ENCODE peak calls at places on chromosome 15, in six cellular contexts. B is CD4-positive, alpha-beta T cell; A is left ventricle myocardium inferior; M is Peyer's patch; G is tibial nerve; K is HL-60. F is an unnamed sample.

GRCh38 chr15:82135645-82136044 is 89.8 kb upstream of the MEX3B start:
- DNase-seq in B (no peak), A (no peak), M (no peak), G (no peak), K (no peak), F (no peak)

GRCh38 chr15:76986743-76987142 is 8.2 kb upstream of the PSTPIP1 start:
- DNase-seq in B (no peak), A (no peak), M (no peak), G (no peak), K (no peak), F (no peak)

GRCh38 chr15:64044315-64045105 is 1.8 kb downstream of the DAPK2 start:
- DNase-seq in B (no peak), A (no peak), M (peak), G (no peak), K (peak), F (no peak)

GRCh38 chr15:50100484-50100883 is 18.5 kb downstream of the ATP8B4 start:
- DNase-seq in B (no peak), A (no peak), M (no peak), G (no peak), K (no peak), F (no peak)

GRCh38 chr15:57253082-57253481 is 123.2 kb upstream of the CGNL1 start:
- DNase-seq in B (no peak), A (no peak), M (no peak), G (no peak), K (no peak), F (no peak)

GRCh38 chr15:60389261-60390077 is 8.3 kb downstream of the ANXA2 start:
- DNase-seq in B (peak), A (no peak), M (no peak), G (no peak), K (no peak), F (no peak)

GRCh38 chr15:52714968-52715367 is 35.8 kb upstream of the ATOSA start:
- DNase-seq in B (no peak), A (no peak), M (no peak), G (no peak), K (peak), F (no peak)

GRCh38 chr15:50256188-50257041 is 9.1 kb downstream of the HDC start:
- DNase-seq in B (no peak), A (no peak), M (no peak), G (no peak), K (no peak), F (no peak)

GRCh38 chr15:33766329-33766728 is 202.0 kb upstream of the CHRM5 start:
- DNase-seq in B (no peak), A (no peak), M (no peak), G (no peak), K (no peak), F (no peak)

GRCh38 chr15:40353697-40354096 is 2.9 kb downstream of the PHGR1 start:
- DNase-seq in B (no peak), A (no peak), M (peak), G (no peak), K (no peak), F (no peak)

GRCh38 chr15:85274315-85275050 is 105.9 kb upstream of the AKAP13 start:
- DNase-seq in B (no peak), A (no peak), M (peak), G (no peak), K (no peak), F (no peak)

GRCh38 chr15:91311986-91312385 is 211.9 kb downstream of the SV2B start:
- DNase-seq in B (no peak), A (no peak), M (no peak), G (no peak), K (no peak), F (no peak)

GRCh38 chr15:85781099-85781498 is 13.6 kb downstream of the KLHL25 start:
- DNase-seq in B (no peak), A (no peak), M (no peak), G (no peak), K (no peak), F (no peak)

GRCh38 chr15:101320501-101321052 is 25.5 kb upstream of the SNRPA1 start:
- DNase-seq in B (peak), A (peak), M (peak), G (no peak), K (peak), F (no peak)

GRCh38 chr15:60004846-60005351 is 788 bp downstream of the FOXB1 start:
- DNase-seq in B (peak), A (no peak), M (no peak), G (no peak), K (peak), F (no peak)

GRCh38 chr15:76185716-76186115 is 125.6 kb downstream of the ETFA start:
- DNase-seq in B (no peak), A (no peak), M (no peak), G (no peak), K (no peak), F (no peak)

GRCh38 chr15:74790080-74790916 is 8.4 kb downstream of the CSK start:
- DNase-seq in B (no peak), A (peak), M (peak), G (peak), K (peak), F (peak)

GRCh38 chr15:50148362-50148963 is 29.4 kb upstream of the ATP8B4 start:
- DNase-seq in B (no peak), A (no peak), M (peak), G (no peak), K (no peak), F (no peak)

GRCh38 chr15:38534691-38535090 is 29.9 kb downstream of the RASGRP1 start:
- DNase-seq in B (no peak), A (no peak), M (no peak), G (no peak), K (no peak), F (no peak)

GRCh38 chr15:38325290-38325990 is 72.8 kb downstream of the SPRED1 start:
- DNase-seq in B (no peak), A (no peak), M (no peak), G (no peak), K (no peak), F (no peak)

GRCh38 chr15:27017168-27017809 is 46.3 kb downstream of the GABRG3 start:
- DNase-seq in B (no peak), A (no peak), M (no peak), G (peak), K (peak), F (peak)

GRCh38 chr15:85592148-85592547 is 202.6 kb downstream of the KLHL25 start:
- DNase-seq in B (no peak), A (no peak), M (no peak), G (no peak), K (no peak), F (no peak)

GRCh38 chr15:51335087-51335486 is 3.3 kb downstream of the CYP19A1 start:
- DNase-seq in B (no peak), A (no peak), M (no peak), G (no peak), K (no peak), F (no peak)

GRCh38 chr15:34358367-34358766 is 8.6 kb downstream of the LPCAT4 start:
- DNase-seq in B (no peak), A (no peak), M (no peak), G (no peak), K (no peak), F (no peak)

GRCh38 chr15:58627706-58628105 is 121.8 kb downstream of the ADAM10 start:
- DNase-seq in B (no peak), A (no peak), M (no peak), G (no peak), K (no peak), F (no peak)

GRCh38 chr15:58626378-58626777 is 123.1 kb downstream of the ADAM10 start:
- DNase-seq in B (no peak), A (no peak), M (no peak), G (no peak), K (no peak), F (no peak)

GRCh38 chr15:58629625-58630024 is 119.9 kb downstream of the ADAM10 start:
- DNase-seq in B (no peak), A (no peak), M (no peak), G (no peak), K (no peak), F (no peak)

GRCh38 chr15:58627046-58627445 is 122.5 kb downstream of the ADAM10 start:
- DNase-seq in B (no peak), A (no peak), M (no peak), G (no peak), K (no peak), F (no peak)

DNA sequence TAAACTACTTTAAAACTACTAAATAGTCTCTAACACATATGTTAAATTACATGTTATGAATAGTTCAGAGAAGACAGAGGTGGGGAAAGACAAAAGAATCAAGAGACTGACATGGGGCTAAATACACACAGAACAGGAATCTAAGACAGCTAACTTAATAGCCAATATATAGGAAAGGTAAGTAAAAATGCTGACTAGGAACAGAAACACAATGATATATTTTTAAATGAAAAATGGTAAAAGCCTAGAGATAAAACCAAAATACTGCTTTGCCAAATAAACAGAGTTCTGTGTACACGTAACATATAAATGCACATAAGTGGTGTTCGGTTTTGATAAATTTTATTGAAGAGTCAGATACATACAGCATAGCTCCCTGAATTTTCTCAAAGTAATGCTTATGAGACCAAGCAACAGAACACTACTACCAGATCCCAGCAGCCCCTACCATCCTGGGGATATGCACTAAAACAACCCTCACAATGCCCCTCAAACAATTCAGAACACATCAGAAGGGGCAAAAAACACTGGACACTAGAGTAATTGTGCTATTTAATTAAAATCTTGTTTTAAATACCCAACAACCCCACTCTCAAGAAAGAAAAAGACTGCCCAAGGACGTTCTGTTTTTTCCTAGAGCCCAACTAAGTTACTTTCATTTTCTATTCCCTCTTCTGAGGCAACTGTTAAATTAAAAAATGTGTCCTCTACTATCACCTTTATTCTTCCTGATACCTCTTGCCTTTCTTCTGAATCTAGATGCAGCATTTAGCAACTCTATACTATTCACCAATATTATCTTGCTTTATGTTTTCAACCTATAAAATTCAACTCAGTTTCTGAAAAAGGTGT is 121.1 kb downstream of the ADAM10 start:
- DNase-seq in B (no peak), A (no peak), M (no peak), G (no peak), K (no peak), F (no peak)
- H3K27ac ChIP-seq in B (peak), A (peak), M (peak), G (peak), K (peak), F (peak)

GRCh38 chr15:92663250-92663951 is 7.8 kb upstream of the FAM174B start:
- DNase-seq in B (no peak), A (no peak), M (no peak), G (no peak), K (no peak), F (no peak)
- H3K27ac ChIP-seq in B (no peak), A (no peak), M (no peak), G (no peak), K (no peak), F (no peak)

GRCh38 chr15:72179950-72180581 is 17.5 kb downstream of the GRAMD2A start:
- DNase-seq in B (no peak), A (no peak), M (peak), G (peak), K (no peak), F (peak)
- H3K27ac ChIP-seq in B (no peak), A (no peak), M (no peak), G (peak), K (no peak), F (peak)

DNA sequence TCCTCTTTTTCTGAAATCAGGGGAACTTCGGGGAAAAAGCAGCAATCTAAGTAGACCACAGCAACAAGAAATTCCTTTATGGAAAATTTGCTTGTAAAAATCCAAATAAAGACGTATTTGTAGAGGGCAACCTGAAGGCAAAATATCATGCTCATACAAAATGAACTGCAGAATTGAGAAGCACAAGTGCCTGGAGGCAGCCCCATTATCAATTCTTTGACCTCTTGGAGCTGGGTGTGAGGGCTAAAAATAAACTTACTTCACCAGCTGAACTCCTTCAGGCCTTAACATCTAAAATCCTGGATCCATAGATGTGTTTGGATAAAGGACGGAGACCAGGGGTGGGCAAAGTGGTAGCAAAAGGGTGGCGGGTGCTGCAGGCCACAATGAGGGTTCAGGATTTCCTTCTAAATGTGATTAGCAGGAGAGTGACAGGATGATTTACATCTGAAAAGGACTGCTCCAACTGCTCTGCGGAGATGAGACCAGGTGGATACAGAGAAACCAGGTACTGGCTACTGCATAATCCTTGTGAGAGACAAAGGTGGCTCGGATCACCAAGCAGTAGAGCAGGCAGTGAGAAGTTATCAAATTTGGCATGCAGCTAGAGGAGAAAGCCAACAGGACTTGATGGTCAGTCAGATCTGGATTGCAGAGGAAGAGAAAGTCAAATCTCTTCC is 81.7 kb upstream of the TJP1 start:
- DNase-seq in B (no peak), A (no peak), M (no peak), G (no peak), K (no peak), F (no peak)
- H3K27ac ChIP-seq in B (no peak), A (peak), M (no peak), G (no peak), K (no peak), F (no peak)

GRCh38 chr15:62781081-62781497 is 261.5 kb upstream of the TPM1 start:
- DNase-seq in B (no peak), A (no peak), M (no peak), G (no peak), K (no peak), F (no peak)
- H3K27ac ChIP-seq in B (no peak), A (peak), M (no peak), G (no peak), K (no peak), F (no peak)

GRCh38 chr15:83208357-83208661 is 686 bp upstream of the HDGFL3 start:
- DNase-seq in B (no peak), A (no peak), M (no peak), G (no peak), K (no peak), F (no peak)
- H3K27ac ChIP-seq in B (no peak), A (peak), M (peak), G (peak), K (no peak), F (peak)

GRCh38 chr15:65901836-65902235 is 32.5 kb downstream of the RAB11A start:
- DNase-seq in B (no peak), A (no peak), M (no peak), G (no peak), K (no peak), F (no peak)
- H3K27ac ChIP-seq in B (no peak), A (peak), M (no peak), G (no peak), K (peak), F (no peak)

GRCh38 chr15:70742928-70743327 is 20.4 kb downstream of the UACA start:
- DNase-seq in B (no peak), A (no peak), M (no peak), G (no peak), K (no peak), F (no peak)
- H3K27ac ChIP-seq in B (no peak), A (peak), M (peak), G (peak), K (no peak), F (no peak)

GRCh38 chr15:90060797-90061196 is 41.5 kb downstream of the IDH2 start:
- DNase-seq in B (no peak), A (no peak), M (no peak), G (no peak), K (no peak), F (no peak)
- H3K27ac ChIP-seq in B (no peak), A (no peak), M (peak), G (peak), K (peak), F (no peak)